ENCODE peak calls at places on chromosomes 6 and 20, in five cellular contexts. F is BJ; T is stomach; R is fibroblast of pulmonary artery; C is CD8-positive, alpha-beta T cell. S is an unnamed sample.

GRCh38 chr6:133130863-133131262 is 110.3 kb upstream of the EYA4 start:
- DNase-seq in F (peak; percentile 9), T (no peak), R (peak; percentile 32), C (no peak), S (no peak)

GRCh38 chr20:14441201-14441600 is 103.8 kb upstream of the FLRT3 start:
- DNase-seq in F (no peak), T (no peak), R (peak; percentile 43), C (no peak), S (no peak)

GRCh38 chr6:2643935-2644539 is 106.7 kb downstream of the MYLK4 start:
- DNase-seq in F (no peak), T (no peak), R (no peak), C (no peak), S (no peak)

GRCh38 chr20:22453244-22454080 is 130.9 kb downstream of the FOXA2 start:
- DNase-seq in F (no peak), T (no peak), R (peak; percentile 26), C (no peak), S (no peak)

GRCh38 chr6:10330515-10330914 is 84.4 kb downstream of the TFAP2A start:
- DNase-seq in F (no peak), T (no peak), R (no peak), C (no peak), S (no peak)

GRCh38 chr20:16158090-16158975 is 414.9 kb downstream of the KIF16B start:
- DNase-seq in F (no peak), T (no peak), R (no peak), C (no peak), S (no peak)

GRCh38 chr6:16503919-16504554 is 257.2 kb downstream of the ATXN1 start:
- DNase-seq in F (no peak), T (no peak), R (no peak), C (peak; percentile 27), S (no peak)

GRCh38 chr6:26044140-26045045 is 42.8 kb upstream of the HFE start:
- DNase-seq in F (no peak), T (no peak), R (no peak), C (peak; percentile 69), S (no peak)

GRCh38 chr20:11716239-11716944 is 201.3 kb upstream of the BTBD3 start:
- DNase-seq in F (peak; percentile 78), T (no peak), R (peak; percentile 39), C (no peak), S (no peak)

GRCh38 chr6:6537488-6537887 is 51.0 kb upstream of the LY86 start:
- DNase-seq in F (no peak), T (no peak), R (no peak), C (no peak), S (no peak)

GRCh38 chr6:166862287-166862977 is 93.9 kb downstream of the RNASET2 start:
- DNase-seq in F (no peak), T (peak; percentile 44), R (no peak), C (peak; percentile 33), S (no peak)

GRCh38 chr6:135087803-135088202 is 33.2 kb upstream of the HBS1L start:
- DNase-seq in F (no peak), T (no peak), R (no peak), C (peak; percentile 69), S (no peak)

GRCh38 chr6:89410231-89411018 is 1.6 kb downstream of the RRAGD start:
- DNase-seq in F (no peak), T (no peak), R (no peak), C (no peak), S (no peak)

GRCh38 chr6:3457710-3458605 is 1.1 kb upstream of the SLC22A23 start:
- DNase-seq in F (no peak), T (peak; percentile 77), R (no peak), C (no peak), S (peak; percentile 92)

GRCh38 chr20:39861381-39861780 is 827.7 kb downstream of the MAFB start:
- DNase-seq in F (no peak), T (no peak), R (no peak), C (no peak), S (peak; percentile 89)

GRCh38 chr20:38842558-38842981 is 37.1 kb downstream of the PPP1R16B start:
- DNase-seq in F (no peak), T (peak; percentile 35), R (no peak), C (peak; percentile 57), S (no peak)

GRCh38 chr20:62603021-62603906 is 39.0 kb upstream of the SLCO4A1 start:
- DNase-seq in F (no peak), T (peak; percentile 88), R (no peak), C (peak; percentile 65), S (peak; percentile 91)

GRCh38 chr6:57193177-57193576 is 21.1 kb downstream of the BAG2 start:
- DNase-seq in F (no peak), T (no peak), R (peak; percentile 56), C (no peak), S (no peak)

GRCh38 chr20:44050327-44050726 is 135.7 kb downstream of the TOX2 start:
- DNase-seq in F (no peak), T (no peak), R (no peak), C (no peak), S (no peak)

GRCh38 chr6:115783402-115784061 is 277.2 kb downstream of the FRK start:
- DNase-seq in F (no peak), T (peak; percentile 60), R (peak; percentile 8), C (no peak), S (peak; percentile 1)

GRCh38 chr20:34709044-34709835 is 5.1 kb downstream of the TP53INP2 start:
- DNase-seq in F (no peak), T (peak; percentile 85), R (peak; percentile 75), C (peak; percentile 87), S (no peak)

GRCh38 chr6:73460044-73460443 is 1.5 kb upstream of the MTO1 start:
- DNase-seq in F (no peak), T (no peak), R (no peak), C (no peak), S (no peak)

GRCh38 chr20:14860410-14860814 is 523.0 kb upstream of the FLRT3 start:
- DNase-seq in F (no peak), T (no peak), R (no peak), C (no peak), S (no peak)

GRCh38 chr6:133896344-133896721 is 7.4 kb downstream of the TCF21 start:
- DNase-seq in F (no peak), T (no peak), R (no peak), C (no peak), S (no peak)

GRCh38 chr6:162736933-162737332 is 9.2 kb downstream of the PACRG start:
- DNase-seq in F (no peak), T (no peak), R (no peak), C (no peak), S (no peak)

GRCh38 chr6:96716221-96716620 is 121.1 kb downstream of the GPR63 start:
- DNase-seq in F (no peak), T (no peak), R (no peak), C (no peak), S (no peak)

GRCh38 chr6:43074847-43075741 is 1.0 kb upstream of the PTK7 start:
- DNase-seq in F (no peak), T (no peak), R (peak; percentile 88), C (no peak), S (no peak)

GRCh38 chr20:2006452-2007381 is 12.9 kb upstream of the PDYN start:
- DNase-seq in F (no peak), T (peak; percentile 27), R (peak; percentile 54), C (peak; percentile 24), S (no peak)

GRCh38 chr6:128339635-128340436 is 180.6 kb downstream of the PTPRK start:
- DNase-seq in F (no peak), T (no peak), R (no peak), C (no peak), S (no peak)

GRCh38 chr6:101486124-101486523 is 92.6 kb downstream of the GRIK2 start:
- DNase-seq in F (no peak), T (no peak), R (no peak), C (no peak), S (no peak)

GRCh38 chr20:49758781-49759180 is 45.1 kb upstream of the B4GALT5 start:
- DNase-seq in F (no peak), T (no peak), R (no peak), C (no peak), S (no peak)

GRCh38 chr6:22526753-22527152 is 42.6 kb upstream of the HDGFL1 start:
- DNase-seq in F (no peak), T (no peak), R (no peak), C (no peak), S (no peak)

GRCh38 chr6:22519237-22519636 is 50.1 kb upstream of the HDGFL1 start:
- DNase-seq in F (no peak), T (no peak), R (no peak), C (no peak), S (no peak)

DNA sequence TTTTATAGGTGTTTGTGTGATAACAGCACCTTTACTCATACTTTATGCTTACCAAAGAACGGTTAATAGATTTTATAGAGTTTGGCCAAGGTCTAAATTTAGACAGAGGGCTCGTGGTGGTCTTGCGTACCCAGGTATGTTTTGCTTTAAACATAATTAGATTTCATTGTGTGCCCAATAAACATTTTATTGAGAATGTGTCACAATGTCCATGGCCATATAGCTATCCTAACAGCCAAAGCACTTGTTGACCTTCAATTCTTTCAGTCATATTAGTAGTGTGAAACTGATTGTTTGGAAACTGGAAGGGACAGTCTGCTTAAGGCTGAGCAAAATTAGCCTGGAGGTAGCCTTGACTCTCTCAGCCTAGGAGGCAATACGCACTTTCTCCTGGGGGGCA is 48.3 kb upstream of the HDGFL1 start:
- DNase-seq in F (no peak), T (no peak), R (no peak), C (no peak), S (peak; percentile 95)
- TF ChIP-seq CTCF in F (no peak), T (no peak), R (no peak), C (no peak), S (no peak)

GRCh38 chr6:32936247-32937152 is 4.3 kb downstream of the HLA-DMB start:
- DNase-seq in F (no peak), T (no peak), R (no peak), C (no peak), S (no peak)

GRCh38 chr6:32933661-32934085 is 7.2 kb downstream of the HLA-DMB start:
- DNase-seq in F (no peak), T (peak; percentile 86), R (peak; percentile 85), C (peak; percentile 74), S (peak; percentile 18)

GRCh38 chr6:32937230-32937633 is 3.6 kb downstream of the HLA-DMB start:
- DNase-seq in F (no peak), T (no peak), R (no peak), C (no peak), S (no peak)

GRCh38 chr6:32938494-32938893 is 2.3 kb downstream of the HLA-DMB start:
- DNase-seq in F (no peak), T (no peak), R (no peak), C (no peak), S (no peak)

GRCh38 chr6:32935551-32936246 is 5.1 kb downstream of the HLA-DMB start:
- DNase-seq in F (no peak), T (no peak), R (no peak), C (no peak), S (no peak)
- H3K4me3 ChIP-seq in F (no peak overlapping the region), T (no peak overlapping the region), R (no peak overlapping the region), C (no peak overlapping the region), S (no peak overlapping the region)

GRCh38 chr6:108492131-108492766 is 68.5 kb upstream of the FOXO3 start:
- DNase-seq in F (peak; percentile 7), T (no peak), R (peak; percentile 76), C (no peak), S (peak; percentile 39)
- TF ChIP-seq CTCF in F (peak; percentile 63), T (peak; percentile 56), R (peak; percentile 76), C (peak; percentile 48), S (peak; percentile 84)

GRCh38 chr6:21171801-21172200 is 421.8 kb upstream of the SOX4 start:
- DNase-seq in F (no peak), T (no peak), R (peak; percentile 11), C (no peak), S (no peak)
- H3K4me3 ChIP-seq in F (no peak overlapping the region), T (no peak overlapping the region), R (no peak overlapping the region), C (no peak overlapping the region), S (no peak overlapping the region)

S was measured in LNCaP clone FGC.